ENCODE peak calls at places on chromosome 20, in four cellular contexts. One of them, this sample, is unnamed.

GRCh38 chr20:8589956-8590355 is 457.9 kb downstream of the PLCB1 start:
- ATAC-seq in left cardiac atrium: no peak
- ATAC-seq in activated naive CD8-positive, alpha-beta T cell treated with anti-CD3 and anti-CD28 coated beads, Interleukin-2, amount 10 ng/mL, durations not matched to agents 7 days and 5 days: no peak
- ATAC-seq in activated T-cell treated with anti-CD3 and anti-CD28 coated beads, Interleukin-2, amount 50 U/mL, for 72 hours: no peak
- ATAC-seq in this sample: no peak

GRCh38 chr20:54201268-54201846 is 6.5 kb upstream of the PFDN4 start:
- ATAC-seq in activated T-cell treated with anti-CD3 and anti-CD28 coated beads, Interleukin-2, amount 50 U/mL, for 72 hours: no peak
- ATAC-seq in activated naive CD8-positive, alpha-beta T cell treated with anti-CD3 and anti-CD28 coated beads, Interleukin-2, amount 10 ng/mL, durations not matched to agents 7 days and 5 days: no peak
- ATAC-seq in left cardiac atrium: no peak
- ATAC-seq in this sample: no peak

GRCh38 chr20:37414133-37414532 is 68.2 kb downstream of the SRC start:
- ATAC-seq in activated T-cell treated with anti-CD3 and anti-CD28 coated beads, Interleukin-2, amount 50 U/mL, for 72 hours: no peak
- ATAC-seq in left cardiac atrium: no peak
- ATAC-seq in activated naive CD8-positive, alpha-beta T cell treated with anti-CD3 and anti-CD28 coated beads, Interleukin-2, amount 10 ng/mL, durations not matched to agents 7 days and 5 days: no peak
- ATAC-seq in this sample: no peak

GRCh38 chr20:33859751-33860150 is 48.6 kb downstream of the CHMP4B start:
- ATAC-seq in activated T-cell treated with anti-CD3 and anti-CD28 coated beads, Interleukin-2, amount 50 U/mL, for 72 hours: no peak
- ATAC-seq in left cardiac atrium: no peak
- ATAC-seq in activated naive CD8-positive, alpha-beta T cell treated with anti-CD3 and anti-CD28 coated beads, Interleukin-2, amount 10 ng/mL, durations not matched to agents 7 days and 5 days: no peak
- ATAC-seq in this sample: no peak

GRCh38 chr20:50017160-50017559 is 34.4 kb downstream of the SNAI1 start:
- ATAC-seq in activated naive CD8-positive, alpha-beta T cell treated with anti-CD3 and anti-CD28 coated beads, Interleukin-2, amount 10 ng/mL, durations not matched to agents 7 days and 5 days: no peak
- ATAC-seq in left cardiac atrium: no peak
- ATAC-seq in activated T-cell treated with anti-CD3 and anti-CD28 coated beads, Interleukin-2, amount 50 U/mL, for 72 hours: no peak
- ATAC-seq in this sample: no peak

GRCh38 chr20:31670371-31671228 is 32.9 kb downstream of the COX4I2 start:
- ATAC-seq in left cardiac atrium: peak; percentile 58
- ATAC-seq in activated naive CD8-positive, alpha-beta T cell treated with anti-CD3 and anti-CD28 coated beads, Interleukin-2, amount 10 ng/mL, durations not matched to agents 7 days and 5 days: no peak
- ATAC-seq in activated T-cell treated with anti-CD3 and anti-CD28 coated beads, Interleukin-2, amount 50 U/mL, for 72 hours: no peak
- ATAC-seq in this sample: peak; percentile 77

GRCh38 chr20:42907730-42908129 is 282.0 kb downstream of the PTPRT start:
- ATAC-seq in left cardiac atrium: no peak
- ATAC-seq in activated T-cell treated with anti-CD3 and anti-CD28 coated beads, Interleukin-2, amount 50 U/mL, for 72 hours: no peak
- ATAC-seq in activated naive CD8-positive, alpha-beta T cell treated with anti-CD3 and anti-CD28 coated beads, Interleukin-2, amount 10 ng/mL, durations not matched to agents 7 days and 5 days: no peak
- ATAC-seq in this sample: no peak

GRCh38 chr20:50572922-50573777 is 63.0 kb downstream of the PTPN1 start:
- ATAC-seq in activated T-cell treated with anti-CD3 and anti-CD28 coated beads, Interleukin-2, amount 50 U/mL, for 72 hours: no peak
- ATAC-seq in activated naive CD8-positive, alpha-beta T cell treated with anti-CD3 and anti-CD28 coated beads, Interleukin-2, amount 10 ng/mL, durations not matched to agents 7 days and 5 days: no peak
- ATAC-seq in left cardiac atrium: peak; percentile 59
- ATAC-seq in this sample: peak; percentile 66

GRCh38 chr20:63172726-63173125 is 43.2 kb downstream of the YTHDF1 start:
- ATAC-seq in activated naive CD8-positive, alpha-beta T cell treated with anti-CD3 and anti-CD28 coated beads, Interleukin-2, amount 10 ng/mL, durations not matched to agents 7 days and 5 days: peak; percentile 30
- ATAC-seq in left cardiac atrium: no peak
- ATAC-seq in activated T-cell treated with anti-CD3 and anti-CD28 coated beads, Interleukin-2, amount 50 U/mL, for 72 hours: peak; percentile 30
- ATAC-seq in this sample: no peak

GRCh38 chr20:49750611-49751396 is 37.1 kb upstream of the B4GALT5 start:
- ATAC-seq in activated T-cell treated with anti-CD3 and anti-CD28 coated beads, Interleukin-2, amount 50 U/mL, for 72 hours: peak; percentile 78
- ATAC-seq in activated naive CD8-positive, alpha-beta T cell treated with anti-CD3 and anti-CD28 coated beads, Interleukin-2, amount 10 ng/mL, durations not matched to agents 7 days and 5 days: peak; percentile 82
- ATAC-seq in left cardiac atrium: no peak
- ATAC-seq in this sample: no peak

GRCh38 chr20:38284893-38285444 is 19.0 kb upstream of the BPI start:
- ATAC-seq in activated naive CD8-positive, alpha-beta T cell treated with anti-CD3 and anti-CD28 coated beads, Interleukin-2, amount 10 ng/mL, durations not matched to agents 7 days and 5 days: no peak
- ATAC-seq in activated T-cell treated with anti-CD3 and anti-CD28 coated beads, Interleukin-2, amount 50 U/mL, for 72 hours: no peak
- ATAC-seq in left cardiac atrium: no peak
- ATAC-seq in this sample: no peak

GRCh38 chr20:14495066-14495465 is 157.7 kb upstream of the FLRT3 start:
- ATAC-seq in left cardiac atrium: no peak
- ATAC-seq in activated naive CD8-positive, alpha-beta T cell treated with anti-CD3 and anti-CD28 coated beads, Interleukin-2, amount 10 ng/mL, durations not matched to agents 7 days and 5 days: no peak
- ATAC-seq in activated T-cell treated with anti-CD3 and anti-CD28 coated beads, Interleukin-2, amount 50 U/mL, for 72 hours: no peak
- ATAC-seq in this sample: no peak

GRCh38 chr20:43725666-43726065 is 1.1 kb downstream of the GTSF1L start:
- ATAC-seq in left cardiac atrium: no peak
- ATAC-seq in activated naive CD8-positive, alpha-beta T cell treated with anti-CD3 and anti-CD28 coated beads, Interleukin-2, amount 10 ng/mL, durations not matched to agents 7 days and 5 days: no peak
- ATAC-seq in activated T-cell treated with anti-CD3 and anti-CD28 coated beads, Interleukin-2, amount 50 U/mL, for 72 hours: no peak
- ATAC-seq in this sample: no peak

GRCh38 chr20:19094959-19095541 is 117.4 kb upstream of the SLC24A3 start:
- ATAC-seq in activated naive CD8-positive, alpha-beta T cell treated with anti-CD3 and anti-CD28 coated beads, Interleukin-2, amount 10 ng/mL, durations not matched to agents 7 days and 5 days: no peak
- ATAC-seq in activated T-cell treated with anti-CD3 and anti-CD28 coated beads, Interleukin-2, amount 50 U/mL, for 72 hours: no peak
- ATAC-seq in left cardiac atrium: no peak
- ATAC-seq in this sample: no peak

GRCh38 chr20:32201977-32202363 is 5.6 kb downstream of the PLAGL2 start:
- ATAC-seq in left cardiac atrium: no peak
- ATAC-seq in activated naive CD8-positive, alpha-beta T cell treated with anti-CD3 and anti-CD28 coated beads, Interleukin-2, amount 10 ng/mL, durations not matched to agents 7 days and 5 days: no peak
- ATAC-seq in activated T-cell treated with anti-CD3 and anti-CD28 coated beads, Interleukin-2, amount 50 U/mL, for 72 hours: no peak
- ATAC-seq in this sample: no peak

GRCh38 chr20:41617059-41617921 is 887 bp downstream of the CHD6 start:
- ATAC-seq in left cardiac atrium: no peak
- ATAC-seq in activated naive CD8-positive, alpha-beta T cell treated with anti-CD3 and anti-CD28 coated beads, Interleukin-2, amount 10 ng/mL, durations not matched to agents 7 days and 5 days: no peak
- ATAC-seq in activated T-cell treated with anti-CD3 and anti-CD28 coated beads, Interleukin-2, amount 50 U/mL, for 72 hours: peak; percentile 11
- ATAC-seq in this sample: no peak